ENCODE peak calls at places on chromosomes 5 and 9, in four cellular contexts. A is nephron progenitor cell, S is progenitor cell of endocrine pancreas, U is A673. T is an unnamed sample.

GRCh38 chr9:14924821-14925220 is 14.6 kb upstream of the FREM1 start:
- DNase-seq in S (no peak), A (no peak), U (peak; percentile 52), T (no peak)

GRCh38 chr5:158026248-158027031 is 167.5 kb upstream of the CLINT1 start:
- DNase-seq in U (no peak), A (no peak), S (no peak), T (no peak)

GRCh38 chr5:132387649-132388117 is 18.2 kb downstream of the SLC22A5 start:
- DNase-seq in U (no peak), S (no peak), A (peak; percentile 23), T (no peak)

GRCh38 chr5:2874099-2874498 is 122.6 kb upstream of the IRX2 start:
- DNase-seq in S (no peak), A (no peak), U (no peak), T (no peak)

GRCh38 chr9:16057541-16057940 is 504.7 kb downstream of the CCDC171 start:
- DNase-seq in U (no peak), S (no peak), A (no peak), T (no peak)

GRCh38 chr9:137138701-137139467 is at the start of gene GRIN1:
- DNase-seq in S (peak; percentile 56), A (peak; percentile 88), U (peak; percentile 58), T (no peak)

GRCh38 chr9:134239939-134240338 is 75.6 kb upstream of the RNU6ATAC start:
- DNase-seq in S (no peak), U (no peak), A (no peak), T (no peak)

GRCh38 chr5:29039994-29040393 is 2001.6 kb upstream of the CDH9 start:
- DNase-seq in A (no peak), U (no peak), S (no peak), T (no peak)

GRCh38 chr9:138064547-138064946 is 187.0 kb downstream of the CACNA1B start:
- DNase-seq in A (no peak), S (no peak), U (no peak), T (peak; percentile 0)

GRCh38 chr5:134149571-134150303 is 27.0 kb downstream of the SKP1 start:
- DNase-seq in U (no peak), S (no peak), A (no peak), T (no peak)

GRCh38 chr9:83715221-83715620 is 7.5 kb upstream of the UBQLN1 start:
- DNase-seq in U (no peak), S (no peak), A (no peak), T (no peak)

GRCh38 chr9:83715794-83716193 is 8.0 kb upstream of the UBQLN1 start:
- DNase-seq in U (no peak), A (no peak), S (no peak), T (no peak)

GRCh38 chr9:83708515-83709158 is 879 bp upstream of the UBQLN1 start:
- DNase-seq in A (peak; percentile 57), U (peak; percentile 49), S (peak; percentile 32), T (peak; percentile 74)

GRCh38 chr9:83714316-83714715 is 6.6 kb upstream of the UBQLN1 start:
- DNase-seq in A (no peak), S (no peak), U (peak; percentile 13), T (no peak)
- TF ChIP-seq CTCF in A (no peak), S (peak; percentile 30), U (peak; percentile 52), T (no peak)

DNA sequence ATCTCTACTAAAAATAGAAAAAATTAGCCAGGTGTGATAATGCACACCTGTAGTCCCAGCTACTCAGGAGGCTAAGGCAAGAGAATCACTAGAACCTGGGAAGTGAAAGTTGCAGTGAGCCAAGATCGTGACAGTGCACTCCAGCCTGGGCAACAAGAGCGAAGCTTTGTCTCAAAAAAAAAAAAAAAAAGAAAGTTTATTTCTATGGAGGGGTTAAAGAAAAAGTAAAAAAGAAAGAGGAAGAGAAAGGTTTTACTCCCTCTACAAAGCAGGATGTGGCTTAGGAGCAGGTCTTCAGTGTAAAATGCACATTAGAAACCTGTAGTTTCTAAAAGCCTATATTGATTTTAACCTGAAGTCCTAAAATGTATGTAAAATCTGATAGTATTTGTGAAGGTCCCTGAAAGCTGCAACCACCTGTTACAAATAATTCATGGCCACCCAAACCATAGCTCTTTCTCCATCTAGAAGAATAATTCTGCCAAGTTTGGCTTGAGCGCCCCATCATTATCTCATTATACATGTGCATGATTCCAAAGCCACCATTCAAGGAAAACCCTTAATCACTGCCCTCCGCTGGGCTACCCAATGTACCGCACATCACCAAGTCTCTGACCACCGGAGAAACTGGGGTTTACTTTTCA is 3.4 kb downstream of the FNBP1 start:
- DNase-seq in A (no peak), S (no peak), U (peak; percentile 63), T (peak; percentile 36)
- TF ChIP-seq CTCF in A (no peak), S (no peak), U (peak; percentile 48), T (peak; percentile 19)

GRCh38 chr9:615756-616155 is 225.7 kb upstream of the DMRT1 start:
- DNase-seq in A (no peak), U (no peak), S (no peak), T (no peak)
- TF ChIP-seq CTCF in A (no peak), U (no peak), S (no peak), T (no peak)

DNA sequence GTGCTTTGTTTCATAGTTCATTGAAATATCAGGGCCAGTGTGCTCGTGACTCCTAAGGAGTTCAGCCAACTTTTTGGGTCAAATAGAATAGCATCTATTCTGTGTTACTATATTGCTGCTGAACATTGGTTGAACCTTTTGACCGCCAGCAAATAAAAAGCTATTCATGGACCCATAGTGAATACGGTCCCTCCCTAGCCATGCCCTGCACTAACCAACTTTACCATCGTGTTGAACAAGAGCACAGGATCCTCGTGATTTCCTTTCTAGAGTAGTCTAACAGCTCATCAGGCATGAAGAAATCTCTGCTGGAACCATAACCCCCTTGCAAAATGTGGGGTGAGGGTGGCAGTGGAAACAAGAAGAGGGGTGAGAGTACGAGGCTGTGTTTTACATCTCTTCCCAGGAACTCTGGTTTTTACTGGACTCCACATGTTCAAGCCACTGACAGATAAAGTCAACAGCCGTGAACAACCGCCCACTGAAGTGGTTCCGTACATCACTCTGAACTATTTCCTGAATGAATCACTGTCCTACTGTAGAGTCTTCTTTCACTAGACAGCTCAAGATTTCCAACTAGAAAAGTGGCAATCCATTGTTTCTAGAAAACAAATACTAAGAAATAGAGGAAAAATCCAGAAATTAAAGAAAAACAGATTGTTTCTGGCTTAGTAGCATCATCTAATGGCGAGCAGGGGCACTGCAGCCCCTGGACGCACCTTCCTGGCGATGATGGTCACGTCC is 70.1 kb upstream of the SPATA31E1 start:
- DNase-seq in U (peak; percentile 54), S (no peak), A (no peak), T (peak; percentile 15)
- TF ChIP-seq CTCF in U (peak; percentile 96), S (peak; percentile 91), A (peak; percentile 97), T (peak; percentile 93)

GRCh38 chr5:140795259-140795641 is 598 bp downstream of the PCDHA2 start:
- DNase-seq in A (no peak), U (peak; percentile 27), S (no peak), T (no peak)
- TF ChIP-seq CTCF in A (no peak), U (peak; percentile 39), S (peak; percentile 29), T (no peak)

GRCh38 chr5:109141499-109142200 is 268.1 kb downstream of the PJA2 start:
- DNase-seq in U (no peak), S (no peak), A (no peak), T (peak; percentile 7)
- TF ChIP-seq CTCF in U (peak; percentile 28), S (peak; percentile 16), A (no peak), T (no peak)

DNA sequence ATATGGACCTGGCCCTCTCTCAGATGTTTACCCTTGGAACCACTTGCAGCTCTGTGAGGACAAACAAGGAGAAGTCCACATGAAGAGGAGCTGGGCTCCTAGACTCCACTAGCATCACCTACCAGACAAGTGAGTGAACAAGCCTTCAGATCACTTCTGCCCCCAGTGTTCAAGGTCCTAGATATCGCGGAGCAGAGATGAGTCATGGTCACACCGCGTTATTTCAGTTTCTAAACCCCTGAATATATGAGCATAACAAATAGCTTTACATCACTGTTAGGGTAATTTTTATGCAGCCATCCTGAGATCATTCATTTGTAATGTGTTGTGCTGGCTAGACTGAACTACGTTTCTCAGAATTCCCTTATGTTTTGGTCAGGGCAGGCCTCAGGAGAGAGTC is 77.0 kb upstream of the DAP start:
- DNase-seq in A (no peak), S (no peak), U (no peak), T (no peak)
- TF ChIP-seq CTCF in A (no peak), S (no peak), U (no peak), T (no peak)

GRCh38 chr5:55985181-55985580 is 9.6 kb downstream of the IL6ST start:
- DNase-seq in U (no peak), A (no peak), S (no peak), T (no peak)

GRCh38 chr5:55983986-55984385 is 10.8 kb downstream of the IL6ST start:
- DNase-seq in S (no peak), U (no peak), A (no peak), T (no peak)

GRCh38 chr5:55986931-55987330 is 7.8 kb downstream of the IL6ST start:
- DNase-seq in U (no peak), A (no peak), S (no peak), T (no peak)

GRCh38 chr5:55982957-55983381 is 11.8 kb downstream of the IL6ST start:
- DNase-seq in S (no peak), A (no peak), U (no peak), T (no peak)
- TF ChIP-seq CTCF in S (peak; percentile 16), A (no peak), U (no peak), T (no peak)

GRCh38 chr5:175321927-175322532 is 122.0 kb downstream of the DRD1 start:
- DNase-seq in U (peak; percentile 47), A (peak; percentile 77), S (peak; percentile 51), T (no peak)

GRCh38 chr5:175317872-175318271 is 126.1 kb downstream of the DRD1 start:
- DNase-seq in A (no peak), U (peak; percentile 10), S (no peak), T (no peak)

DNA sequence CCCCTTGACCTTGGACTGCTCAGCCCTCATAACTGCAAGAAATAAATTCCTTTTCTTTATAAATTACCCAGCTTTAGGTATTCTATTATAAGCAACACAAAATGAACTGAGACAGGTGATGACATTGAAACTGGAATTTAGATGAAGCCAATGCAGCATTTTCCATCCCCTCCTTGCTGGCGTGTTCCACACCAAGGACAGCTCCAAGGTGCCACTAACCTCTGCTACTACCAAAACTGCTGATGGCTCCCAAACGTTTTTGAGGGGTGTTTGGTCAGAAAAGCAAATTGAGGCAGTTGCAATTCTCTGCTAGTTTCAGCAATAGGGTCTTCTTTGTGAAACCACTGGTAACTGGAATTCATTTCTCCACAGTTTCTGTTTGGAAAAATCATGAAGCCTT is 124.8 kb downstream of the DRD1 start:
- DNase-seq in U (no peak), S (no peak), A (no peak), T (no peak)
- TF ChIP-seq CTCF in U (no peak), S (no peak), A (no peak), T (no peak)

DNA sequence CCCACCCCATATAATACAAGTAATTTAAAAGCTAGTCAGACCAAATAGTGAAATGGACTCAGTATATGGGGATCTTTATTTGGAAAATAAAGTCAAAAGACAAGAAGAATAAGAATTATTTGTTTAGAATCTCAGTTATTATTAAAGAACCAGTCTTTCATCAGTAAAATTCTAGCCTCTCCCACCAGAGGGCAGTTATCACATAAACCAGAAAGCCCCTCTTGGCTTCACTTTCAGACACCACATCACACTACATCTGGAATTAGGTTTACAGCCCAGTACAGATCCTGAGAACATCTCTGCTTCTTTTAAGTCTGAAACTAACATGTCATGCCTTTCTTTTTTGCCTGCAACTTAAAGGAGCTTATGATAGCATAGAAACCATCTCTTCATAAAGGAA is 12.2 kb upstream of the HSPB3 start:
- DNase-seq in S (no peak), A (no peak), U (peak; percentile 71), T (no peak)
- TF ChIP-seq CTCF in S (peak; percentile 56), A (peak; percentile 48), U (peak; percentile 66), T (peak; percentile 28)